ENCODE peak calls at places on chromosome 10, in five cellular contexts. V is activated CD4-positive, alpha-beta T cell treated with anti-CD3 and anti-CD28 coated beads, Interleukin-2, amount 10 ng/mL, durations not matched to agents 7 days and 5 days; A is NCI-H1092; F is BJ; B is stimulated activated CD4-positive, alpha-beta T cell treated with anti-CD3 and anti-CD28 coated beads, TNF-alpha, amount 100 ng/mL, for 48 hours. S is an unnamed sample.

GRCh38 chr10:71769279-71769823 is 4.0 kb downstream of the VSIR start:
- DNase-seq in B (no peak), F (no peak), A (no peak), V (no peak), S (no peak)

GRCh38 chr10:3119796-3120459 is 52.6 kb downstream of the PFKP start:
- DNase-seq in B (no peak), A (no peak), V (no peak), F (no peak), S (no peak)

GRCh38 chr10:47101807-47102206 is 190.6 kb downstream of the PTPN20 start:
- DNase-seq in F (no peak), B (no peak), A (no peak), V (no peak), S (no peak)

GRCh38 chr10:73339436-73339835 is 19.2 kb downstream of the CFAP70 start:
- DNase-seq in A (no peak), V (no peak), B (no peak), F (no peak), S (no peak)

GRCh38 chr10:23522345-23522744 is 83.5 kb downstream of the OTUD1 start:
- DNase-seq in F (no peak), A (no peak), V (no peak), B (no peak), S (no peak)

GRCh38 chr10:126929391-126929790 is 24.2 kb downstream of the DOCK1 start:
- DNase-seq in F (no peak), A (no peak), B (no peak), V (no peak), S (no peak)

GRCh38 chr10:12377891-12378290 is 28.5 kb downstream of the CAMK1D start:
- DNase-seq in A (no peak), B (no peak), V (no peak), F (no peak), S (no peak)

GRCh38 chr10:35564276-35564982 is 40.7 kb upstream of the GJD4 start:
- DNase-seq in A (no peak), F (no peak), B (no peak), V (no peak), S (no peak)

GRCh38 chr10:89426230-89426868 is 12.0 kb downstream of the IFIT5 start:
- DNase-seq in A (no peak), F (no peak), B (no peak), V (peak; percentile 34), S (peak; percentile 15)

GRCh38 chr10:98510412-98510995 is 63.8 kb upstream of the HPS1 start:
- DNase-seq in A (no peak), V (no peak), B (no peak), F (no peak), S (no peak)

GRCh38 chr10:43355749-43356371 is 15.6 kb upstream of the FXYD4 start:
- DNase-seq in B (peak; percentile 25), A (no peak), V (peak; percentile 34), F (no peak), S (no peak)

GRCh38 chr10:51619365-51619764 is 80.0 kb downstream of the CSTF2T start:
- DNase-seq in F (no peak), B (no peak), V (no peak), A (no peak), S (no peak)

GRCh38 chr10:127983701-127984100 is 76.8 kb downstream of the PTPRE start:
- DNase-seq in F (no peak), V (peak; percentile 9), A (no peak), B (no peak), S (no peak)

GRCh38 chr10:43212043-43212721 is 54.7 kb downstream of the RASGEF1A start:
- DNase-seq in B (no peak), F (no peak), A (no peak), V (no peak), S (peak; percentile 67)

GRCh38 chr10:112262556-112262955 is 20.6 kb upstream of the TECTB start:
- DNase-seq in V (no peak), A (no peak), B (no peak), F (no peak), S (no peak)

GRCh38 chr10:17510242-17510908 is 56.0 kb upstream of the ST8SIA6 start:
- DNase-seq in V (peak; percentile 12), A (no peak), B (no peak), F (no peak), S (no peak)

S was measured in NCI-H1694 treated with DMSO at 0.1 percent for 48 hours.